ENCODE peak calls at places on chromosomes 3 and 15, in seven cellular contexts. One of them, this sample, is unnamed.

GRCh38 chr15:30956216-30956803 is 35.1 kb downstream of the MTMR10 start:
- DNase-seq in mesendoderm: peak; percentile 58
- DNase-seq in H9: no peak
- DNase-seq in neuronal stem cell: no peak
- DNase-seq in mesenchymal stem cell: no peak
- DNase-seq in trophoblast cell: peak; percentile 82
- DNase-seq in H1: no peak
- DNase-seq in this sample: peak; percentile 22

GRCh38 chr3:102066470-102066869 is 217.2 kb downstream of the NFKBIZ start:
- DNase-seq in mesendoderm: no peak
- DNase-seq in H9: no peak
- DNase-seq in neuronal stem cell: no peak
- DNase-seq in mesenchymal stem cell: no peak
- DNase-seq in trophoblast cell: no peak
- DNase-seq in H1: no peak
- DNase-seq in this sample: no peak

GRCh38 chr3:41295740-41296139 is 96.4 kb downstream of the CTNNB1 start:
- DNase-seq in mesendoderm: no peak
- DNase-seq in H9: no peak
- DNase-seq in neuronal stem cell: no peak
- DNase-seq in mesenchymal stem cell: no peak
- DNase-seq in trophoblast cell: no peak
- DNase-seq in H1: no peak
- DNase-seq in this sample: no peak

GRCh38 chr3:113234688-113235260 is 23.4 kb downstream of the BOC start:
- DNase-seq in mesendoderm: peak; percentile 38
- DNase-seq in H9: no peak
- DNase-seq in neuronal stem cell: no peak
- DNase-seq in mesenchymal stem cell: peak; percentile 79
- DNase-seq in trophoblast cell: no peak
- DNase-seq in H1: no peak
- DNase-seq in this sample: peak; percentile 38

GRCh38 chr15:68290715-68291114 is 13.2 kb downstream of the FEM1B start:
- DNase-seq in mesendoderm: no peak
- DNase-seq in H9: no peak
- DNase-seq in neuronal stem cell: no peak
- DNase-seq in mesenchymal stem cell: no peak
- DNase-seq in trophoblast cell: no peak
- DNase-seq in H1: no peak
- DNase-seq in this sample: no peak

GRCh38 chr15:75727031-75727531 is 14.4 kb upstream of the CSPG4 start:
- DNase-seq in mesendoderm: no peak
- DNase-seq in H9: no peak
- DNase-seq in neuronal stem cell: no peak
- DNase-seq in mesenchymal stem cell: no peak
- DNase-seq in trophoblast cell: no peak
- DNase-seq in H1: no peak
- DNase-seq in this sample: no peak

GRCh38 chr3:13343601-13344000 is 76.5 kb downstream of the NUP210 start:
- DNase-seq in mesendoderm: no peak
- DNase-seq in H9: no peak
- DNase-seq in neuronal stem cell: no peak
- DNase-seq in mesenchymal stem cell: no peak
- DNase-seq in trophoblast cell: no peak
- DNase-seq in H1: no peak
- DNase-seq in this sample: no peak

GRCh38 chr3:46080124-46080991 is 53.1 kb upstream of the XCR1 start:
- DNase-seq in mesendoderm: no peak
- DNase-seq in H9: no peak
- DNase-seq in neuronal stem cell: no peak
- DNase-seq in mesenchymal stem cell: no peak
- DNase-seq in trophoblast cell: no peak
- DNase-seq in H1: no peak
- DNase-seq in this sample: no peak

GRCh38 chr3:41075958-41076357 is 123.3 kb upstream of the CTNNB1 start:
- DNase-seq in mesendoderm: peak; percentile 68
- DNase-seq in H9: no peak
- DNase-seq in neuronal stem cell: no peak
- DNase-seq in mesenchymal stem cell: peak; percentile 15
- DNase-seq in trophoblast cell: peak; percentile 11
- DNase-seq in H1: no peak
- DNase-seq in this sample: no peak

GRCh38 chr15:48628832-48629231 is 16.7 kb downstream of the FBN1 start:
- DNase-seq in mesendoderm: no peak
- DNase-seq in H9: no peak
- DNase-seq in neuronal stem cell: no peak
- DNase-seq in mesenchymal stem cell: no peak
- DNase-seq in trophoblast cell: no peak
- DNase-seq in H1: no peak
- DNase-seq in this sample: peak; percentile 36

GRCh38 chr15:51132384-51133139 is 37.9 kb upstream of the TNFAIP8L3 start:
- DNase-seq in mesendoderm: peak; percentile 47
- DNase-seq in H9: peak; percentile 50
- DNase-seq in neuronal stem cell: peak; percentile 35
- DNase-seq in mesenchymal stem cell: peak; percentile 88
- DNase-seq in trophoblast cell: no peak
- DNase-seq in H1: no peak
- DNase-seq in this sample: peak; percentile 96

GRCh38 chr3:176950743-176951142 is 246.5 kb downstream of the TBL1XR1 start:
- DNase-seq in mesendoderm: no peak
- DNase-seq in H9: no peak
- DNase-seq in neuronal stem cell: no peak
- DNase-seq in mesenchymal stem cell: no peak
- DNase-seq in trophoblast cell: peak; percentile 38
- DNase-seq in H1: no peak
- DNase-seq in this sample: peak; percentile 59

GRCh38 chr15:29334544-29334943 is 64.9 kb upstream of the NSMCE3 start:
- DNase-seq in mesendoderm: no peak
- DNase-seq in H9: no peak
- DNase-seq in neuronal stem cell: no peak
- DNase-seq in mesenchymal stem cell: no peak
- DNase-seq in trophoblast cell: no peak
- DNase-seq in H1: no peak
- DNase-seq in this sample: no peak

GRCh38 chr3:69197922-69198540 is 75.6 kb upstream of the LMOD3 start:
- DNase-seq in mesendoderm: no peak
- DNase-seq in H9: no peak
- DNase-seq in neuronal stem cell: no peak
- DNase-seq in mesenchymal stem cell: no peak
- DNase-seq in trophoblast cell: peak; percentile 36
- DNase-seq in H1: no peak
- DNase-seq in this sample: no peak

GRCh38 chr3:76026379-76026778 is 241.0 kb upstream of the ZNF717 start:
- DNase-seq in mesendoderm: no peak
- DNase-seq in H9: no peak
- DNase-seq in neuronal stem cell: no peak
- DNase-seq in mesenchymal stem cell: no peak
- DNase-seq in trophoblast cell: no peak
- DNase-seq in H1: no peak
- DNase-seq in this sample: peak; percentile 59

GRCh38 chr3:133573054-133573628 is 345 bp upstream of the CDV3 start:
- DNase-seq in mesendoderm: peak; percentile 100
- DNase-seq in H9: peak; percentile 100
- DNase-seq in neuronal stem cell: peak; percentile 100
- DNase-seq in mesenchymal stem cell: peak; percentile 100
- DNase-seq in trophoblast cell: peak; percentile 100
- DNase-seq in H1: peak; percentile 100
- DNase-seq in this sample: peak; percentile 100

GRCh38 chr3:71725279-71725991 is at the start of gene EIF4E3:
- DNase-seq in mesendoderm: peak; percentile 45
- DNase-seq in H9: peak; percentile 52
- DNase-seq in neuronal stem cell: peak; percentile 45
- DNase-seq in mesenchymal stem cell: peak; percentile 20
- DNase-seq in trophoblast cell: no peak
- DNase-seq in H1: no peak
- DNase-seq in this sample: peak; percentile 4

GRCh38 chr3:62665627-62666433 is 209.4 kb downstream of the CADPS start:
- DNase-seq in mesendoderm: peak; percentile 89
- DNase-seq in H9: peak; percentile 83
- DNase-seq in neuronal stem cell: peak; percentile 80
- DNase-seq in mesenchymal stem cell: peak; percentile 45
- DNase-seq in trophoblast cell: peak; percentile 56
- DNase-seq in H1: peak; percentile 56
- DNase-seq in this sample: peak; percentile 18

GRCh38 chr3:30644615-30645014 is 38.2 kb downstream of the TGFBR2 start:
- DNase-seq in mesendoderm: no peak
- DNase-seq in H9: no peak
- DNase-seq in neuronal stem cell: no peak
- DNase-seq in mesenchymal stem cell: peak; percentile 58
- DNase-seq in trophoblast cell: no peak
- DNase-seq in H1: no peak
- DNase-seq in this sample: peak; percentile 79

GRCh38 chr15:38671675-38672141 is 107.1 kb upstream of the RASGRP1 start:
- DNase-seq in mesendoderm: no peak
- DNase-seq in H9: no peak
- DNase-seq in neuronal stem cell: no peak
- DNase-seq in mesenchymal stem cell: no peak
- DNase-seq in trophoblast cell: no peak
- DNase-seq in H1: no peak
- DNase-seq in this sample: peak; percentile 6

GRCh38 chr15:29937956-29938355 is 115.7 kb upstream of the TJP1 start:
- DNase-seq in mesendoderm: no peak
- DNase-seq in H9: no peak
- DNase-seq in neuronal stem cell: no peak
- DNase-seq in mesenchymal stem cell: peak; percentile 63
- DNase-seq in trophoblast cell: peak; percentile 45
- DNase-seq in H1: no peak
- DNase-seq in this sample: peak; percentile 91

GRCh38 chr15:69075467-69075866 is 61.0 kb downstream of the NOX5 start:
- DNase-seq in mesendoderm: no peak
- DNase-seq in H9: no peak
- DNase-seq in neuronal stem cell: no peak
- DNase-seq in mesenchymal stem cell: no peak
- DNase-seq in trophoblast cell: no peak
- DNase-seq in H1: no peak
- DNase-seq in this sample: no peak

GRCh38 chr15:88700716-88701115 is 61.9 kb downstream of the ISG20 start:
- DNase-seq in mesendoderm: no peak
- DNase-seq in H9: no peak
- DNase-seq in neuronal stem cell: no peak
- DNase-seq in mesenchymal stem cell: no peak
- DNase-seq in trophoblast cell: no peak
- DNase-seq in H1: no peak
- DNase-seq in this sample: no peak

GRCh38 chr3:8481380-8481779 is 20.2 kb upstream of the LMCD1 start:
- DNase-seq in mesendoderm: peak; percentile 78
- DNase-seq in H9: no peak
- DNase-seq in neuronal stem cell: no peak
- DNase-seq in mesenchymal stem cell: no peak
- DNase-seq in trophoblast cell: no peak
- DNase-seq in H1: no peak
- DNase-seq in this sample: no peak

GRCh38 chr15:36882487-36883108 is 217.8 kb downstream of the MEIS2 start:
- DNase-seq in mesendoderm: no peak
- DNase-seq in H9: no peak
- DNase-seq in neuronal stem cell: peak; percentile 41
- DNase-seq in mesenchymal stem cell: peak; percentile 35
- DNase-seq in trophoblast cell: no peak
- DNase-seq in H1: no peak
- DNase-seq in this sample: no peak

DNA sequence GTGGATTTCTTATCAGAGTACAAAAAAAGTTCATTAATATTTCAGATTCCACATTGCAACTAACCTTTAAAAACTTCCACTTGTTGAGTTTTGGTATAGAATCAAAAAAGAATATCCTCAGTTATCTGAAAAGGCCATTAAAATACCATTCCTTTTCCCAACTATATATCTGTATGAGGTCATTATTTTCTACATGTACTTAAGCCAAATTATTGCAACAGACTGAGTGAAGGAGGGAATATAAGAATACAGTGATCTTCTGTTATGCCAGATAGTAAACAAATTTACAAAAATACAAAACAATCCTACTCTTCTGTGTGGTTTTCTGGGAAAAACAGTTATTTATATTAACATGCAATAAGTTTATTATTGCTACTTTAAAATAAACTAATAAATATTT is 5.7 kb upstream of the GANC start:
- DNase-seq in mesendoderm: no peak
- DNase-seq in H9: no peak
- DNase-seq in neuronal stem cell: no peak
- DNase-seq in mesenchymal stem cell: no peak
- DNase-seq in trophoblast cell: no peak
- DNase-seq in H1: no peak
- DNase-seq in this sample: peak; percentile 16
- H2AK5ac ChIP-seq in mesendoderm: no peak overlapping the region
- H2AK5ac ChIP-seq in H9: no peak overlapping the region
- H2AK5ac ChIP-seq in neuronal stem cell: no peak overlapping the region
- H2AK5ac ChIP-seq in mesenchymal stem cell: no peak overlapping the region
- H2AK5ac ChIP-seq in trophoblast cell: no peak overlapping the region
- H2AK5ac ChIP-seq in H1: no peak overlapping the region
- H2AK5ac ChIP-seq in this sample: no peak overlapping the region

GRCh38 chr15:26772588-26773484 is at the start of gene GABRB3:
- DNase-seq in mesendoderm: peak; percentile 87
- DNase-seq in H9: peak; percentile 80
- DNase-seq in neuronal stem cell: peak; percentile 59
- DNase-seq in mesenchymal stem cell: no peak
- DNase-seq in trophoblast cell: no peak
- DNase-seq in H1: no peak
- DNase-seq in this sample: no peak
- H2AK5ac ChIP-seq in mesendoderm: no peak within 1 kb of the TSS
- H2AK5ac ChIP-seq in H9: no peak within 1 kb of the TSS
- H2AK5ac ChIP-seq in neuronal stem cell: no peak within 1 kb of the TSS
- H2AK5ac ChIP-seq in mesenchymal stem cell: no peak within 1 kb of the TSS
- H2AK5ac ChIP-seq in trophoblast cell: no peak within 1 kb of the TSS
- H2AK5ac ChIP-seq in H1: no peak within 1 kb of the TSS
- H2AK5ac ChIP-seq in this sample: no peak within 1 kb of the TSS

DNA sequence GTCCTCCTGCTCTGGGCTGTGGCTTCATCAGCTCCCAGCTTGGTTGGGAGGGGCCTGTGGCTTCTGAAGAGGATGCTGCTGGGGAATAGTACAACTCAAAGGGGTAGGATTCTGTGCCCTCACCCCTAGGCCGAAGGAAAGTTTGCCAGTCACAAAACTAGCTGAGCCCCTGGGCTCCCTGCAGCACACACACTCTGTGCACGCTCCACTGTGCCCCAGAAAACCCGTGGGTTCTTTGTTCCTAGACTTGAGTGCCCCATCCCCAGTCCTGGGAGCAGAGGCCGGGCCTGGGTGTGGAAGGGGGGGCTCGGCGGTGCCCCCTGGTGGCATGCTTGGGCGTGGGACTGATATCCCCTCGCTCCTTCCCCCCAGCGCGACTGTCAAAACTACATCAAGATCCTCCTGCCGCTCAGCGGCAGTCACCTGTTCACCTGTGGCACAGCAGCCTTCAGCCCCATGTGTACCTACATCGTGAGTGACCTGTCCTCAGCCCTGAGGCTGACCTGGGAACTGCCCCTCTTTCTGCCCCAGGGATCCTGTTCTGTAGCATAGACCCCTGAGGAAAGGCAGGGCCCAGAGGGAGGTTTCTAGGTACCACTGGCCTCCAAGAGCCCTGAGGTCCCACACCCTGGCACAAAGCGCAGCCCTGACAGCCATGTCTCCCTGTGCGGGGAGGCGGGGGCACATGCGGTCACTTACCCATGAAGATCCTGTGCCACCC is 14.2 kb downstream of the CIB1 start:
- DNase-seq in mesendoderm: peak; percentile 52
- DNase-seq in H9: peak; percentile 70
- DNase-seq in neuronal stem cell: peak; percentile 36
- DNase-seq in mesenchymal stem cell: peak; percentile 40
- DNase-seq in trophoblast cell: no peak
- DNase-seq in H1: no peak
- DNase-seq in this sample: no peak
- H2AK5ac ChIP-seq in mesendoderm: no peak overlapping the region
- H2AK5ac ChIP-seq in H9: no peak overlapping the region
- H2AK5ac ChIP-seq in neuronal stem cell: peak overlapping the region; percentile 47
- H2AK5ac ChIP-seq in mesenchymal stem cell: peak overlapping the region; percentile 40
- H2AK5ac ChIP-seq in trophoblast cell: no peak overlapping the region
- H2AK5ac ChIP-seq in H1: no peak overlapping the region
- H2AK5ac ChIP-seq in this sample: peak overlapping the region; percentile 45

GRCh38 chr3:196938124-196938523 is 4.2 kb downstream of the NCBP2 start:
- DNase-seq in mesendoderm: no peak
- DNase-seq in H9: no peak
- DNase-seq in neuronal stem cell: no peak
- DNase-seq in mesenchymal stem cell: no peak
- DNase-seq in trophoblast cell: no peak
- DNase-seq in H1: no peak
- DNase-seq in this sample: no peak
- H2AK5ac ChIP-seq in mesendoderm: no peak overlapping the region
- H2AK5ac ChIP-seq in H9: no peak overlapping the region
- H2AK5ac ChIP-seq in neuronal stem cell: no peak overlapping the region
- H2AK5ac ChIP-seq in mesenchymal stem cell: no peak overlapping the region
- H2AK5ac ChIP-seq in trophoblast cell: no peak overlapping the region
- H2AK5ac ChIP-seq in H1: no peak overlapping the region
- H2AK5ac ChIP-seq in this sample: no peak overlapping the region

This sample was measured in IMR-90.